ENCODE peak calls at places on chromosomes 16 and 17, in seven cellular contexts. A, E, I, R, B, W and S are unnamed samples.

GRCh38 chr16:185691-186090 is 5.4 kb downstream of the HBQ1 start:
- DNase-seq in I (no peak), W (no peak), B (no peak), A (no peak), R (no peak), E (no peak), S (no peak)

GRCh38 chr17:41656249-41657023 is 32.1 kb upstream of the KRT17 start:
- DNase-seq in E (no peak), I (no peak), B (no peak), R (no peak), A (no peak), W (no peak), S (no peak)

GRCh38 chr16:86834451-86835035 is 256.2 kb downstream of the FOXL1 start:
- DNase-seq in R (no peak), E (peak; percentile 25), A (peak; percentile 37), B (no peak), W (no peak), I (no peak), S (peak; percentile 21)

GRCh38 chr16:29745853-29746345 is at the start of gene C16orf54:
- DNase-seq in B (no peak), W (no peak), E (no peak), A (no peak), I (no peak), R (peak; percentile 79), S (no peak)

GRCh38 chr17:28842282-28843012 is at the start of gene FAM222B:
- DNase-seq in B (peak; percentile 80), I (peak; percentile 84), E (peak; percentile 78), A (peak; percentile 63), R (peak; percentile 87), W (no peak), S (peak; percentile 81)

GRCh38 chr17:6857904-6858303 is 26.4 kb upstream of the TEKT1 start:
- DNase-seq in I (no peak), B (no peak), W (no peak), A (no peak), R (no peak), E (no peak), S (no peak)

GRCh38 chr17:43669971-43670644 is 8.4 kb upstream of the MEOX1 start:
- DNase-seq in I (peak; percentile 78), E (no peak), R (no peak), B (no peak), A (no peak), W (no peak), S (peak; percentile 29)

GRCh38 chr17:41024702-41025101 is 2.3 kb downstream of the KRTAP1-5 start:
- DNase-seq in A (no peak), I (no peak), E (no peak), W (no peak), R (no peak), B (no peak), S (peak; percentile 46)

GRCh38 chr16:48636521-48636920 is 26.5 kb upstream of the N4BP1 start:
- DNase-seq in A (no peak), B (no peak), R (no peak), E (no peak), I (no peak), W (no peak), S (no peak)

GRCh38 chr16:68400924-68401460 is 47.3 kb downstream of the SMPD3 start:
- DNase-seq in W (no peak), I (no peak), R (no peak), E (no peak), B (no peak), A (peak; percentile 19), S (no peak)

GRCh38 chr16:64392456-64392855 is 729.4 kb downstream of the CDH11 start:
- DNase-seq in E (peak; percentile 68), I (no peak), B (no peak), R (no peak), W (no peak), A (no peak), S (peak; percentile 14)

GRCh38 chr16:4814542-4815173 is 12.2 kb upstream of the ROGDI start:
- DNase-seq in A (no peak), I (no peak), W (no peak), R (no peak), E (no peak), B (no peak), S (peak; percentile 32)

GRCh38 chr16:450800-451512 is 25.5 kb downstream of the RAB11FIP3 start:
- DNase-seq in I (peak; percentile 42), R (no peak), W (no peak), E (no peak), B (no peak), A (no peak), S (peak; percentile 17)

GRCh38 chr17:56779898-56780777 is 53.6 kb downstream of the C17orf67 start:
- DNase-seq in E (peak; percentile 43), B (peak; percentile 52), R (peak; percentile 79), I (peak; percentile 87), W (no peak), A (peak; percentile 59), S (peak; percentile 65)

GRCh38 chr17:56778898-56779297 is 54.8 kb downstream of the C17orf67 start:
- DNase-seq in A (no peak), E (no peak), W (no peak), I (no peak), B (no peak), R (no peak), S (no peak)

GRCh38 chr17:56777859-56778258 is 55.9 kb downstream of the C17orf67 start:
- DNase-seq in I (no peak), W (no peak), B (no peak), A (no peak), E (no peak), R (no peak), S (no peak)

GRCh38 chr17:56781944-56782737 is 51.6 kb downstream of the C17orf67 start:
- DNase-seq in B (no peak), R (peak; percentile 35), I (no peak), E (no peak), A (no peak), W (no peak), S (no peak)

DNA sequence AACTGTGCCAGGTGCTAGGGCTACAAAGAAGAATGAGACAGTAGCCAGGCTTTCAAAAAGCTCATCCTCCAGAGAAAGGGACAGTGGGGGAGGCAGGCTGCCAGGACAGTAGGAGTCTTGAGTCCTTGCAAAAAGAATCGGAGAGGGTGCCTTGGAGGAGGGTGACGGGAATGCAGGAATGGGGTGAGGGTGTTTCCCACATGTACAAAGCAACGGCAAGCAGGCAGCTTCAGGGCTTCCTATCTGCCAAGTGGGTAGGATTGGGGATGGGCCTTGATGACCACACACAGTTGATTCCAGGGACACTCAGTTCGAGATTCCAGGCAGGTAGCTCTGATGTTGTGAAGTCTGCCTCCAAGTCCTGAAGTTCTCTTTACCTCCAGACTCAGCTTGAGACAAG is 54.4 kb downstream of the C17orf67 start:
- DNase-seq in W (no peak), B (no peak), E (no peak), A (no peak), R (no peak), I (no peak), S (no peak)
- H3K4me3 ChIP-seq in W (no peak overlapping the region), B (no peak overlapping the region), E (no peak overlapping the region), A (no peak overlapping the region), R (no peak overlapping the region), I (peak overlapping the region; percentile 66), S (no peak overlapping the region)

GRCh38 chr17:64213995-64214507 is 49.0 kb downstream of the TEX2 start:
- DNase-seq in E (peak; percentile 22), I (no peak), B (no peak), R (no peak), W (no peak), A (no peak), S (no peak)
- TF ChIP-seq CTCF in E (no peak), I (no peak), B (no peak), R (no peak), W (no peak), A (no peak), S (no peak)

GRCh38 chr17:78356163-78356713 is 3.6 kb downstream of the SOCS3 start:
- DNase-seq in I (peak; percentile 57), B (no peak), E (peak; percentile 76), A (peak; percentile 98), W (no peak), R (no peak), S (peak; percentile 90)
- H3K4me3 ChIP-seq in I (no peak overlapping the region), B (no peak overlapping the region), E (peak overlapping the region; percentile 89), A (no peak overlapping the region), W (peak overlapping the region; percentile 62), R (peak overlapping the region; percentile 32), S (peak overlapping the region; percentile 94)

GRCh38 chr17:34961093-34961911 is at the start of the genes CCT6B and ZNF830:
- DNase-seq in W (peak; percentile 67), R (peak; percentile 93), A (peak; percentile 92), E (peak; percentile 96), B (peak; percentile 93), I (peak; percentile 79), S (peak; percentile 96)
- TF ChIP-seq CTCF in W (no peak), R (no peak), A (no peak), E (no peak), B (no peak), I (no peak), S (no peak)

GRCh38 chr16:54193656-54194007 is 93.0 kb downstream of the IRX3 start:
- DNase-seq in A (peak; percentile 61), E (peak; percentile 69), W (no peak), I (peak; percentile 84), R (peak; percentile 89), B (peak; percentile 31), S (peak; percentile 62)
- H3K4me3 ChIP-seq in A (peak overlapping the region; percentile 35), E (peak overlapping the region; percentile 25), W (no peak overlapping the region), I (peak overlapping the region; percentile 52), R (peak overlapping the region; percentile 65), B (no peak overlapping the region), S (peak overlapping the region; percentile 29)

GRCh38 chr16:52068447-52069074 is 478.4 kb downstream of the TOX3 start:
- DNase-seq in A (peak; percentile 66), W (no peak), B (no peak), I (no peak), R (no peak), E (no peak), S (peak; percentile 9)
- TF ChIP-seq CTCF in A (peak; percentile 33), W (no peak), B (no peak), I (no peak), R (no peak), E (no peak), S (no peak)

GRCh38 chr16:67394271-67395104 is 1.2 kb upstream of the TPPP3 start:
- DNase-seq in W (no peak), I (no peak), E (no peak), R (no peak), B (peak; percentile 41), A (no peak), S (no peak)
- H3K4me3 ChIP-seq in W (no peak overlapping the region), I (no peak overlapping the region), E (no peak overlapping the region), R (peak overlapping the region; percentile 68), B (peak overlapping the region; percentile 32), A (no peak overlapping the region), S (no peak overlapping the region)

GRCh38 chr17:50902768-50903353 is 36.7 kb upstream of the TOB1 start:
- DNase-seq in I (no peak), B (no peak), E (no peak), A (no peak), W (no peak), R (no peak), S (no peak)

GRCh38 chr17:50899559-50900319 is 33.6 kb upstream of the TOB1 start:
- DNase-seq in B (no peak), I (no peak), W (no peak), A (no peak), R (no peak), E (no peak), S (no peak)

GRCh38 chr17:50898369-50899004 is 32.3 kb upstream of the TOB1 start:
- DNase-seq in A (no peak), I (no peak), E (no peak), R (no peak), W (no peak), B (no peak), S (no peak)

GRCh38 chr17:50900383-50900892 is 34.3 kb upstream of the TOB1 start:
- DNase-seq in R (no peak), I (no peak), W (no peak), A (no peak), E (no peak), B (no peak), S (no peak)

GRCh38 chr17:50899005-50899460 is 32.9 kb upstream of the TOB1 start:
- DNase-seq in B (no peak), A (no peak), R (no peak), E (no peak), I (no peak), W (no peak), S (no peak)
- TF ChIP-seq CTCF in B (no peak), A (no peak), R (no peak), E (no peak), I (no peak), W (no peak), S (no peak)